ENCODE peak calls at places on chromosomes 16 and 17, in seven cellular contexts. F, N, G, S, R, E and A are unnamed samples.

GRCh38 chr17:70119545-70119944 is 44.5 kb downstream of the KCNJ16 start:
- DNase-seq in F (no peak), N (no peak), G (no peak), S (no peak), R (no peak), E (no peak), A (no peak)

GRCh38 chr17:29070795-29071194 is 27.9 kb downstream of the PIPOX start:
- DNase-seq in F (no peak), N (no peak), G (no peak), S (no peak), R (no peak), E (no peak), A (no peak)

GRCh38 chr16:47504599-47504998 is 43.5 kb downstream of the PHKB start:
- DNase-seq in F (no peak), N (peak; percentile 3), G (no peak), S (no peak), R (no peak), E (no peak), A (no peak)

GRCh38 chr16:50955311-50955710 is 195.8 kb downstream of the SALL1 start:
- DNase-seq in F (no peak), N (no peak), G (no peak), S (no peak), R (no peak), E (no peak), A (no peak)

GRCh38 chr17:40763752-40764151 is 8.2 kb downstream of the KRT26 start:
- DNase-seq in F (no peak), N (no peak), G (no peak), S (no peak), R (no peak), E (no peak), A (no peak)

GRCh38 chr16:10967981-10968380 is 23.6 kb downstream of the CLEC16A start:
- DNase-seq in F (no peak), N (no peak), G (no peak), S (no peak), R (no peak), E (no peak), A (no peak)

GRCh38 chr17:17232303-17232621 is 4.7 kb downstream of the FLCN start:
- DNase-seq in F (no peak), N (no peak), G (no peak), S (no peak), R (no peak), E (no peak), A (no peak)

GRCh38 chr16:62036101-62036806 is at the start of gene CDH8:
- DNase-seq in F (no peak), N (no peak), G (no peak), S (no peak), R (no peak), E (no peak), A (no peak)

GRCh38 chr17:56425483-56425882 is 168.0 kb upstream of the NOG start:
- DNase-seq in F (no peak), N (no peak), G (no peak), S (no peak), R (no peak), E (no peak), A (no peak)

GRCh38 chr17:49764559-49765180 is 739 bp upstream of the FAM117A start:
- DNase-seq in F (no peak), N (no peak), G (no peak), S (no peak), R (no peak), E (no peak), A (no peak)

GRCh38 chr17:81685108-81685507 is 1.3 kb downstream of the HGS start:
- DNase-seq in F (no peak), N (peak; percentile 76), G (no peak), S (no peak), R (no peak), E (peak; percentile 49), A (no peak)

GRCh38 chr17:50290074-50290702 is 15.9 kb downstream of the TMEM92 start:
- DNase-seq in F (peak; percentile 64), N (peak; percentile 98), G (peak; percentile 79), S (peak; percentile 29), R (peak; percentile 31), E (peak; percentile 97), A (peak; percentile 96)

GRCh38 chr17:46108550-46109110 is 84.6 kb downstream of the KANSL1 start:
- DNase-seq in F (no peak), N (no peak), G (no peak), S (no peak), R (no peak), E (peak; percentile 20), A (no peak)

GRCh38 chr16:81562174-81562849 is 117.7 kb downstream of the CMIP start:
- DNase-seq in F (no peak), N (no peak), G (no peak), S (no peak), R (no peak), E (no peak), A (no peak)

GRCh38 chr16:11084484-11085024 is 140.2 kb downstream of the CLEC16A start:
- DNase-seq in F (no peak), N (peak; percentile 85), G (no peak), S (peak; percentile 58), R (no peak), E (no peak), A (peak; percentile 91)

GRCh38 chr16:14641877-14642276 is 9.1 kb downstream of the BFAR start:
- DNase-seq in F (no peak), N (no peak), G (no peak), S (no peak), R (no peak), E (peak; percentile 34), A (no peak)

GRCh38 chr16:55521792-55522191 is 12.9 kb downstream of the LPCAT2 start:
- DNase-seq in F (no peak), N (no peak), G (no peak), S (no peak), R (no peak), E (no peak), A (no peak)

GRCh38 chr16:90019543-90020259 is 445 bp upstream of the DBNDD1 start:
- DNase-seq in F (peak; percentile 62), N (peak; percentile 60), G (peak; percentile 70), S (no peak), R (no peak), E (peak; percentile 53), A (no peak)

GRCh38 chr16:49598386-49599170 is 225.0 kb downstream of the C16orf78 start:
- DNase-seq in F (no peak), N (no peak), G (no peak), S (no peak), R (peak; percentile 85), E (no peak), A (no peak)

GRCh38 chr16:12403746-12404658 is 399.7 kb downstream of the CPPED1 start:
- DNase-seq in F (no peak), N (no peak), G (no peak), S (no peak), R (no peak), E (no peak), A (no peak)

GRCh38 chr17:73342549-73343167 is 30.9 kb upstream of the CDC42EP4 start:
- DNase-seq in F (no peak), N (peak; percentile 58), G (no peak), S (no peak), R (no peak), E (peak; percentile 48), A (no peak)

GRCh38 chr17:81911969-81912368 is 770 bp upstream of the PCYT2 start:
- DNase-seq in F (no peak), N (no peak), G (no peak), S (no peak), R (no peak), E (no peak), A (no peak)

GRCh38 chr16:9612267-9612666 is 520.8 kb downstream of the HAPSTR1 start:
- DNase-seq in F (no peak), N (no peak), G (no peak), S (no peak), R (no peak), E (no peak), A (no peak)

GRCh38 chr16:70475054-70475871 is 20.9 kb downstream of the FCSK start:
- DNase-seq in F (no peak), N (no peak), G (no peak), S (no peak), R (no peak), E (no peak), A (no peak)

GRCh38 chr16:49168146-49168545 is 113.5 kb downstream of the CBLN1 start:
- DNase-seq in F (no peak), N (no peak), G (no peak), S (no peak), R (no peak), E (no peak), A (no peak)

GRCh38 chr17:2797632-2798031 is 1.4 kb downstream of the RAP1GAP2 start:
- DNase-seq in F (peak; percentile 80), N (no peak), G (peak; percentile 70), S (no peak), R (no peak), E (no peak), A (no peak)

GRCh38 chr16:85592700-85593502 is 20.2 kb upstream of the GSE1 start:
- DNase-seq in F (no peak), N (no peak), G (no peak), S (no peak), R (no peak), E (peak; percentile 32), A (no peak)
- TF ChIP-seq CTCF in F (no peak), N (no peak), G (no peak), S (no peak), R (no peak), E (no peak), A (no peak)

GRCh38 chr17:66900126-66901010 is 64.1 kb upstream of the CACNG4 start:
- DNase-seq in F (no peak), N (peak; percentile 18), G (no peak), S (peak; percentile 28), R (no peak), E (no peak), A (no peak)
- TF ChIP-seq CTCF in F (no peak), N (peak; percentile 25), G (no peak), S (peak; percentile 38), R (no peak), E (no peak), A (peak; percentile 9)

GRCh38 chr16:67661864-67662652 is 1.3 kb downstream of the PARD6A start:
- DNase-seq in F (no peak), N (no peak), G (no peak), S (no peak), R (no peak), E (no peak), A (no peak)

GRCh38 chr16:67662653-67663010 is 1.9 kb downstream of the PARD6A start:
- DNase-seq in F (no peak), N (no peak), G (no peak), S (no peak), R (no peak), E (no peak), A (no peak)

GRCh38 chr16:67663877-67664222 is 2.7 kb downstream of the ENKD1 start:
- DNase-seq in F (no peak), N (no peak), G (no peak), S (no peak), R (no peak), E (no peak), A (no peak)

GRCh38 chr16:67664258-67664657 is 2.3 kb downstream of the ENKD1 start:
- DNase-seq in F (no peak), N (no peak), G (no peak), S (no peak), R (no peak), E (no peak), A (no peak)

GRCh38 chr16:67663151-67663876 is 2.6 kb downstream of the PARD6A start:
- DNase-seq in F (no peak), N (no peak), G (no peak), S (peak; percentile 15), R (no peak), E (peak; percentile 70), A (no peak)
- TF ChIP-seq CTCF in F (no peak), N (peak; percentile 21), G (no peak), S (peak; percentile 52), R (peak; percentile 44), E (peak; percentile 71), A (peak; percentile 20)

GRCh38 chr17:48051706-48052486 is 3.7 kb downstream of the NFE2L1 start:
- DNase-seq in F (peak; percentile 50), N (peak; percentile 56), G (peak; percentile 65), S (no peak), R (no peak), E (peak; percentile 19), A (no peak)
- TF ChIP-seq CTCF in F (no peak), N (peak; percentile 11), G (no peak), S (no peak), R (no peak), E (no peak), A (no peak)